ENCODE peak calls at places on chromosomes 7 and 10, in eight cellular contexts. One of them, this sample, is unnamed.

GRCh38 chr7:341841-342638 is 52.1 kb downstream of the FOXL3 start:
- DNase-seq in H54: no peak
- DNase-seq in H1: no peak
- DNase-seq in GM23248: no peak
- DNase-seq in heart right ventricle: peak
- DNase-seq in NCI-H2171 treated with DMSO at 0.1 percent for 48 hours: no peak
- DNase-seq in Ammon's horn: peak
- DNase-seq in NCI-H1105 treated with DMSO at 0.1 percent for 48 hours: no peak
- DNase-seq in this sample: no peak

GRCh38 chr7:89514970-89515369 is 639.3 kb upstream of the STEAP1 start:
- DNase-seq in H54: no peak
- DNase-seq in H1: no peak
- DNase-seq in GM23248: no peak
- DNase-seq in heart right ventricle: no peak
- DNase-seq in NCI-H2171 treated with DMSO at 0.1 percent for 48 hours: no peak
- DNase-seq in Ammon's horn: no peak
- DNase-seq in NCI-H1105 treated with DMSO at 0.1 percent for 48 hours: no peak
- DNase-seq in this sample: no peak

GRCh38 chr10:4533626-4534025 is 292.4 kb upstream of the AKR1E2 start:
- DNase-seq in H54: no peak
- DNase-seq in H1: no peak
- DNase-seq in GM23248: peak
- DNase-seq in heart right ventricle: no peak
- DNase-seq in NCI-H2171 treated with DMSO at 0.1 percent for 48 hours: peak
- DNase-seq in Ammon's horn: no peak
- DNase-seq in NCI-H1105 treated with DMSO at 0.1 percent for 48 hours: no peak
- DNase-seq in this sample: no peak

GRCh38 chr7:135448753-135449152 is 61.1 kb downstream of the CNOT4 start:
- DNase-seq in H54: no peak
- DNase-seq in H1: no peak
- DNase-seq in GM23248: no peak
- DNase-seq in heart right ventricle: no peak
- DNase-seq in NCI-H2171 treated with DMSO at 0.1 percent for 48 hours: peak
- DNase-seq in Ammon's horn: no peak
- DNase-seq in NCI-H1105 treated with DMSO at 0.1 percent for 48 hours: no peak
- DNase-seq in this sample: no peak

GRCh38 chr7:107242267-107242666 is 73.5 kb downstream of the HBP1 start:
- DNase-seq in H54: no peak
- DNase-seq in H1: no peak
- DNase-seq in GM23248: no peak
- DNase-seq in heart right ventricle: peak
- DNase-seq in NCI-H2171 treated with DMSO at 0.1 percent for 48 hours: no peak
- DNase-seq in Ammon's horn: no peak
- DNase-seq in NCI-H1105 treated with DMSO at 0.1 percent for 48 hours: no peak
- DNase-seq in this sample: no peak

GRCh38 chr10:110571093-110571743 is 3.7 kb downstream of the SMC3 start:
- DNase-seq in H54: no peak
- DNase-seq in H1: no peak
- DNase-seq in GM23248: no peak
- DNase-seq in heart right ventricle: no peak
- DNase-seq in NCI-H2171 treated with DMSO at 0.1 percent for 48 hours: no peak
- DNase-seq in Ammon's horn: no peak
- DNase-seq in NCI-H1105 treated with DMSO at 0.1 percent for 48 hours: no peak
- DNase-seq in this sample: no peak

GRCh38 chr10:3330687-3331086 is 158.1 kb upstream of the PITRM1 start:
- DNase-seq in H54: peak
- DNase-seq in H1: no peak
- DNase-seq in GM23248: peak
- DNase-seq in heart right ventricle: no peak
- DNase-seq in NCI-H2171 treated with DMSO at 0.1 percent for 48 hours: no peak
- DNase-seq in Ammon's horn: no peak
- DNase-seq in NCI-H1105 treated with DMSO at 0.1 percent for 48 hours: no peak
- DNase-seq in this sample: no peak

GRCh38 chr7:107560898-107561516 is 2.7 kb downstream of the COG5 start:
- DNase-seq in H54: no peak
- DNase-seq in H1: no peak
- DNase-seq in GM23248: no peak
- DNase-seq in heart right ventricle: no peak
- DNase-seq in NCI-H2171 treated with DMSO at 0.1 percent for 48 hours: no peak
- DNase-seq in Ammon's horn: no peak
- DNase-seq in NCI-H1105 treated with DMSO at 0.1 percent for 48 hours: no peak
- DNase-seq in this sample: no peak

GRCh38 chr7:910441-910861 is 34.1 kb downstream of the GET4 start:
- DNase-seq in H54: no peak
- DNase-seq in H1: no peak
- DNase-seq in GM23248: no peak
- DNase-seq in heart right ventricle: no peak
- DNase-seq in NCI-H2171 treated with DMSO at 0.1 percent for 48 hours: no peak
- DNase-seq in Ammon's horn: no peak
- DNase-seq in NCI-H1105 treated with DMSO at 0.1 percent for 48 hours: no peak
- DNase-seq in this sample: no peak

GRCh38 chr7:46759711-46760480 is 822.0 kb downstream of the TNS3 start:
- DNase-seq in H54: no peak
- DNase-seq in H1: no peak
- DNase-seq in GM23248: peak
- DNase-seq in heart right ventricle: no peak
- DNase-seq in NCI-H2171 treated with DMSO at 0.1 percent for 48 hours: no peak
- DNase-seq in Ammon's horn: no peak
- DNase-seq in NCI-H1105 treated with DMSO at 0.1 percent for 48 hours: no peak
- DNase-seq in this sample: no peak

GRCh38 chr7:24216576-24217116 is 67.3 kb upstream of the NPY start:
- DNase-seq in H54: no peak
- DNase-seq in H1: no peak
- DNase-seq in GM23248: peak
- DNase-seq in heart right ventricle: no peak
- DNase-seq in NCI-H2171 treated with DMSO at 0.1 percent for 48 hours: no peak
- DNase-seq in Ammon's horn: no peak
- DNase-seq in NCI-H1105 treated with DMSO at 0.1 percent for 48 hours: no peak
- DNase-seq in this sample: no peak

GRCh38 chr10:97025613-97026242 is 160.0 kb downstream of the SLIT1 start:
- DNase-seq in H54: peak
- DNase-seq in H1: peak
- DNase-seq in GM23248: peak
- DNase-seq in heart right ventricle: no peak
- DNase-seq in NCI-H2171 treated with DMSO at 0.1 percent for 48 hours: peak
- DNase-seq in Ammon's horn: peak
- DNase-seq in NCI-H1105 treated with DMSO at 0.1 percent for 48 hours: peak
- DNase-seq in this sample: peak

GRCh38 chr7:6172331-6173295 is 99.8 kb downstream of the CYTH3 start:
- DNase-seq in H54: peak
- DNase-seq in H1: no peak
- DNase-seq in GM23248: peak
- DNase-seq in heart right ventricle: peak
- DNase-seq in NCI-H2171 treated with DMSO at 0.1 percent for 48 hours: no peak
- DNase-seq in Ammon's horn: peak
- DNase-seq in NCI-H1105 treated with DMSO at 0.1 percent for 48 hours: no peak
- DNase-seq in this sample: no peak

GRCh38 chr7:112414855-112415490 is 35.3 kb upstream of the IFRD1 start:
- DNase-seq in H54: no peak
- DNase-seq in H1: no peak
- DNase-seq in GM23248: peak
- DNase-seq in heart right ventricle: no peak
- DNase-seq in NCI-H2171 treated with DMSO at 0.1 percent for 48 hours: peak
- DNase-seq in Ammon's horn: peak
- DNase-seq in NCI-H1105 treated with DMSO at 0.1 percent for 48 hours: peak
- DNase-seq in this sample: no peak

GRCh38 chr7:153530441-153530840 is 521.8 kb upstream of the DPP6 start:
- DNase-seq in H54: no peak
- DNase-seq in H1: no peak
- DNase-seq in GM23248: no peak
- DNase-seq in heart right ventricle: no peak
- DNase-seq in NCI-H2171 treated with DMSO at 0.1 percent for 48 hours: no peak
- DNase-seq in Ammon's horn: peak
- DNase-seq in NCI-H1105 treated with DMSO at 0.1 percent for 48 hours: no peak
- DNase-seq in this sample: no peak

GRCh38 chr10:60828489-60828852 is 50.2 kb downstream of the CDK1 start:
- DNase-seq in H54: no peak
- DNase-seq in H1: no peak
- DNase-seq in GM23248: peak
- DNase-seq in heart right ventricle: no peak
- DNase-seq in NCI-H2171 treated with DMSO at 0.1 percent for 48 hours: no peak
- DNase-seq in Ammon's horn: no peak
- DNase-seq in NCI-H1105 treated with DMSO at 0.1 percent for 48 hours: no peak
- DNase-seq in this sample: no peak

GRCh38 chr10:129074939-129075338 is 392.1 kb upstream of the MGMT start:
- DNase-seq in H54: no peak
- DNase-seq in H1: no peak
- DNase-seq in GM23248: no peak
- DNase-seq in heart right ventricle: no peak
- DNase-seq in NCI-H2171 treated with DMSO at 0.1 percent for 48 hours: peak
- DNase-seq in Ammon's horn: no peak
- DNase-seq in NCI-H1105 treated with DMSO at 0.1 percent for 48 hours: peak
- DNase-seq in this sample: no peak

GRCh38 chr10:113108180-113108835 is 158.3 kb downstream of the TCF7L2 start:
- DNase-seq in H54: no peak
- DNase-seq in H1: peak
- DNase-seq in GM23248: peak
- DNase-seq in heart right ventricle: peak
- DNase-seq in NCI-H2171 treated with DMSO at 0.1 percent for 48 hours: no peak
- DNase-seq in Ammon's horn: no peak
- DNase-seq in NCI-H1105 treated with DMSO at 0.1 percent for 48 hours: no peak
- DNase-seq in this sample: no peak

GRCh38 chr7:157906583-157906982 is 569.8 kb downstream of the DNAJB6 start:
- DNase-seq in H54: no peak
- DNase-seq in H1: no peak
- DNase-seq in GM23248: no peak
- DNase-seq in heart right ventricle: no peak
- DNase-seq in NCI-H2171 treated with DMSO at 0.1 percent for 48 hours: no peak
- DNase-seq in Ammon's horn: no peak
- DNase-seq in NCI-H1105 treated with DMSO at 0.1 percent for 48 hours: no peak
- DNase-seq in this sample: no peak

GRCh38 chr7:155490697-155491628 is 33.0 kb downstream of the EN2 start:
- DNase-seq in H54: no peak
- DNase-seq in H1: peak
- DNase-seq in GM23248: peak
- DNase-seq in heart right ventricle: peak
- DNase-seq in NCI-H2171 treated with DMSO at 0.1 percent for 48 hours: no peak
- DNase-seq in Ammon's horn: peak
- DNase-seq in NCI-H1105 treated with DMSO at 0.1 percent for 48 hours: no peak
- DNase-seq in this sample: no peak

GRCh38 chr7:137480824-137481365 is 137.4 kb upstream of the PTN start:
- DNase-seq in H54: no peak
- DNase-seq in H1: no peak
- DNase-seq in GM23248: no peak
- DNase-seq in heart right ventricle: no peak
- DNase-seq in NCI-H2171 treated with DMSO at 0.1 percent for 48 hours: peak
- DNase-seq in Ammon's horn: no peak
- DNase-seq in NCI-H1105 treated with DMSO at 0.1 percent for 48 hours: no peak
- DNase-seq in this sample: no peak

GRCh38 chr10:124186956-124187355 is 93.6 kb upstream of the CHST15 start:
- DNase-seq in H54: no peak
- DNase-seq in H1: peak
- DNase-seq in GM23248: no peak
- DNase-seq in heart right ventricle: no peak
- DNase-seq in NCI-H2171 treated with DMSO at 0.1 percent for 48 hours: no peak
- DNase-seq in Ammon's horn: no peak
- DNase-seq in NCI-H1105 treated with DMSO at 0.1 percent for 48 hours: no peak
- DNase-seq in this sample: no peak

GRCh38 chr10:9342865-9343450 is 1288.5 kb downstream of the GATA3 start:
- DNase-seq in H54: no peak
- DNase-seq in H1: no peak
- DNase-seq in GM23248: peak
- DNase-seq in heart right ventricle: no peak
- DNase-seq in NCI-H2171 treated with DMSO at 0.1 percent for 48 hours: peak
- DNase-seq in Ammon's horn: peak
- DNase-seq in NCI-H1105 treated with DMSO at 0.1 percent for 48 hours: peak
- DNase-seq in this sample: peak

GRCh38 chr10:103120546-103120945 is 72.5 kb downstream of the NT5C2 start:
- DNase-seq in H54: no peak
- DNase-seq in H1: no peak
- DNase-seq in GM23248: no peak
- DNase-seq in heart right ventricle: no peak
- DNase-seq in NCI-H2171 treated with DMSO at 0.1 percent for 48 hours: no peak
- DNase-seq in Ammon's horn: no peak
- DNase-seq in NCI-H1105 treated with DMSO at 0.1 percent for 48 hours: no peak
- DNase-seq in this sample: no peak

GRCh38 chr7:78022165-78022564 is 223.6 kb downstream of the PHTF2 start:
- DNase-seq in H54: no peak
- DNase-seq in H1: no peak
- DNase-seq in GM23248: no peak
- DNase-seq in heart right ventricle: no peak
- DNase-seq in NCI-H2171 treated with DMSO at 0.1 percent for 48 hours: no peak
- DNase-seq in Ammon's horn: no peak
- DNase-seq in NCI-H1105 treated with DMSO at 0.1 percent for 48 hours: no peak
- DNase-seq in this sample: no peak

GRCh38 chr7:44059219-44060090 is 5.9 kb downstream of the PGAM2 start:
- DNase-seq in H54: no peak
- DNase-seq in H1: no peak
- DNase-seq in GM23248: no peak
- DNase-seq in heart right ventricle: peak
- DNase-seq in NCI-H2171 treated with DMSO at 0.1 percent for 48 hours: no peak
- DNase-seq in Ammon's horn: no peak
- DNase-seq in NCI-H1105 treated with DMSO at 0.1 percent for 48 hours: no peak
- DNase-seq in this sample: no peak

GRCh38 chr10:73218466-73219191 is 28.4 kb downstream of the DNAJC9 start:
- DNase-seq in H54: no peak
- DNase-seq in H1: no peak
- DNase-seq in GM23248: peak
- DNase-seq in heart right ventricle: no peak
- DNase-seq in NCI-H2171 treated with DMSO at 0.1 percent for 48 hours: no peak
- DNase-seq in Ammon's horn: no peak
- DNase-seq in NCI-H1105 treated with DMSO at 0.1 percent for 48 hours: no peak
- DNase-seq in this sample: peak